ENCODE peak calls at places on chromosomes 1 and 21, in four cellular contexts. Y is GM23338, J is SK-N-SH, Z is PC-3. T is an unnamed sample.

GRCh38 chr1:8733463-8733862 is 84.0 kb downstream of the RERE start:
- DNase-seq in Y (peak; percentile 57), J (no peak), Z (peak; percentile 83), T (no peak)

GRCh38 chr1:100927276-100927675 is 31.4 kb downstream of the SLC30A7 start:
- DNase-seq in Y (no peak), J (no peak), Z (no peak), T (no peak)

GRCh38 chr1:23809751-23810171 is 9.2 kb upstream of the GALE start:
- DNase-seq in Y (peak; percentile 89), J (peak; percentile 74), Z (peak; percentile 78), T (peak; percentile 82)

GRCh38 chr1:22976461-22977243 is 4.0 kb upstream of the LACTBL1 start:
- DNase-seq in Y (peak; percentile 94), J (peak; percentile 82), Z (peak; percentile 89), T (peak; percentile 84)

GRCh38 chr1:222387020-222387816 is 160.7 kb downstream of the HHIPL2 start:
- DNase-seq in Y (peak; percentile 77), J (peak; percentile 3), Z (peak; percentile 42), T (peak; percentile 74)

GRCh38 chr1:199932462-199932861 is 95.0 kb upstream of the NR5A2 start:
- DNase-seq in Y (no peak), J (no peak), Z (peak; percentile 35), T (no peak)

GRCh38 chr21:41817877-41818855 is 51.3 kb upstream of the RIPK4 start:
- DNase-seq in Y (no peak), J (no peak), Z (no peak), T (no peak)

GRCh38 chr1:12087797-12088314 is 24.8 kb downstream of the TNFRSF8 start:
- DNase-seq in Y (no peak), J (no peak), Z (no peak), T (no peak)

GRCh38 chr21:34129039-34129891 is 55.9 kb downstream of the MRPS6 start:
- DNase-seq in Y (peak; percentile 77), J (peak; percentile 49), Z (peak; percentile 14), T (peak; percentile 58)

GRCh38 chr1:10192263-10192662 is 18.1 kb upstream of the KIF1B start:
- DNase-seq in Y (no peak), J (no peak), Z (no peak), T (no peak)

GRCh38 chr1:6756455-6756854 is 28.8 kb upstream of the CAMTA1 start:
- DNase-seq in Y (no peak), J (no peak), Z (no peak), T (no peak)

GRCh38 chr1:44855742-44856141 is 12.7 kb upstream of the PTCH2 start:
- DNase-seq in Y (no peak), J (no peak), Z (no peak), T (no peak)

GRCh38 chr1:92411511-92411910 is 75.2 kb downstream of the GFI1 start:
- DNase-seq in Y (no peak), J (no peak), Z (peak; percentile 58), T (no peak)

GRCh38 chr1:28087614-28088167 is 719 bp downstream of the EYA3 start:
- DNase-seq in Y (peak; percentile 70), J (peak; percentile 28), Z (no peak), T (no peak)

GRCh38 chr1:109341944-109342925 is 35.4 kb upstream of the MYBPHL start:
- DNase-seq in Y (no peak), J (no peak), Z (no peak), T (no peak)

GRCh38 chr1:159197767-159198557 is 6.7 kb upstream of the ACKR1 start:
- DNase-seq in Y (peak; percentile 92), J (peak; percentile 80), Z (peak; percentile 88), T (peak; percentile 78)

GRCh38 chr1:228734881-228735801 is at the start of gene RHOU:
- DNase-seq in Y (peak; percentile 67), J (peak; percentile 95), Z (peak; percentile 34), T (peak; percentile 61)

GRCh38 chr1:9239622-9240401 is 5.2 kb downstream of the H6PD start:
- DNase-seq in Y (no peak), J (no peak), Z (no peak), T (no peak)

GRCh38 chr1:201409440-201409839 is 10.3 kb upstream of the LAD1 start:
- DNase-seq in Y (no peak), J (no peak), Z (no peak), T (no peak)

GRCh38 chr1:93148001-93148400 is 32.2 kb downstream of the TMED5 start:
- DNase-seq in Y (no peak), J (no peak), Z (no peak), T (no peak)

GRCh38 chr1:232142403-232143314 is 487.3 kb downstream of the SIPA1L2 start:
- DNase-seq in Y (peak; percentile 56), J (peak; percentile 6), Z (peak; percentile 71), T (no peak)

GRCh38 chr1:206705187-206705586 is 20.5 kb downstream of the MAPKAPK2 start:
- DNase-seq in Y (peak; percentile 30), J (no peak), Z (no peak), T (no peak)

DNA sequence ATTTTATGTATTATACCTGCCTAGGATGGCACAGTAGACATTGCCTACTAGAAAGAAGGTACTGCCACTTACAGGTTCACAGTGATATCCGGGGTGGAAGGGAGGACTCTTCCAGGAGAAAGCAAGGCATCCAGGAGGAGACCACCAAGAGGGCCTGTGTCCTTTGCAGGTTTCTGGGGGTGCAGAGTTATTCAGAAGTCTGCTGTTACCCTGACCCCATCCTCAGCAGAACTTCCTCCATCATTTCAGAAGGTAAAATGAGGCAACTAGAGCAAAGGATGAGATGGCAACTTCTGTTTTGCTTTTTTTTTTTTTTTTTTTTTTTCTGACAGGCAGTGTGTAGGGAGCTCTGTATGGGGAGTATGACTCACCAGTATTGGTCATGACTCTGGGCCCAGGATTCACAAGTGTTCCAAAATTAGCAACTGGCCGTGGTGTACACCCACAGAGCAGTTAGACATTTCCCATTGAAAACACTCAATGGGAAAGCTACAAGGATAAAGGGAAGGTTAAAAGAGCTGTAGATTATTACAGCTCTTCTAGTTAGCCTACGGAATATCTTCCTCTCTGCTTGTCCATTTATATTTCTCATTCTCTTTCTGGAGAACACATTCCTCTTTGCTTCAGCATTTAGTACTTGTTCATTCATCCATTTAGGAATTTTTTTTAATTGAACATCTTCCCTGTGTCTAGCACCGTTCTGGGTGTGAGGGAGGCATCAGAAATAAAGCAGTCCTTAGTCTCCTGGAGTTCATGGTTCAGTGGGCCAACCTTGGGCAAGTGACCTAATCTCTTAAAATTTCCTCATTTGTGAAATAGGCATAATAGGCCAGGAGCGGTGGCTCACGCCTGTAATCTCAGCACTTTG is 50.5 kb upstream of the PPP2R5A start:
- DNase-seq in Y (no peak), J (peak; percentile 12), Z (peak; percentile 91), T (no peak)
- H2AFZ ChIP-seq in Y (no peak overlapping the region), J (peak overlapping the region; percentile 82), Z (peak overlapping the region; percentile 64), T (no peak overlapping the region)

GRCh38 chr1:14909273-14909672 is 244.3 kb upstream of the TMEM51 start:
- DNase-seq in Y (no peak), J (no peak), Z (no peak), T (no peak)

GRCh38 chr1:14912831-14913230 is 240.7 kb upstream of the TMEM51 start:
- DNase-seq in Y (no peak), J (no peak), Z (no peak), T (no peak)

GRCh38 chr1:14909920-14910466 is 243.6 kb upstream of the TMEM51 start:
- DNase-seq in Y (peak; percentile 36), J (no peak), Z (no peak), T (no peak)

GRCh38 chr1:14913475-14914155 is 239.9 kb upstream of the TMEM51 start:
- DNase-seq in Y (no peak), J (no peak), Z (no peak), T (no peak)

DNA sequence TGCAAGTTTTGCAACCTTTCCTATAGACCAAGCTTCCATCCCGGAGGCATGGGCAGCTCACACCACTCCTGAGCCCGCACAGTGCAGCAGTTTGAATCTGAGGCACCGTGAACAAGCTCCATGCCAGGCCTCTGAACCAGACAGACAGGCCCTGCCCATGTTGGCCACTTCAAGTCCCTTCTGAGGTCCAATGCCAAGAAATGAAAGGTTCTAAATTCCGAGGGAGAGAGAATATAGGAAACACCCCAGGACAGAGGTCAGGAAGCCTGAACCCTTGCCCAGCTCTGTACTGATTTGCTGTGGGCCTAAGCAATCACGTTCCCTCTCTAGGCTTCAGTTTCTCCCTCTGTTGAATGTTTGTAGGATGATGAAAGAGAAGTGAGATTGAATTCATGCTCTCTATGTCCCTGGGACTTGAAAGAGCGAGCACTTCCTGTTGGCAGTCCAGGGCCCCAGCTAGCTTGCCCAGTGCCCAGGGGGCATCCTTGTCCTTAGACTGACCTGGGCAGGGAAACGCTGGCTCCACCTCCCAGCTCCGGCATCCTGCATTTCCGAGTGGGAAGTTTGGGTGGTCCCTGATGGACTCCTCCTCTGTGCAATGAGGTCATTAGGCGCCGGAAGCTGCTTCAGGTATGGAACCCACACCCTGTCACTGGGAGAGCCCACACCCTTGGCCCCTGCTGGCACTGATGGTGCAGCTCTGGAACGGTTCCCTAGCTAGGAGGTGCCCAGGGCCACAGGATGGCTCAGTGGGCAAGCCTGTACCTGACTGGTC is 242.4 kb upstream of the TMEM51 start:
- DNase-seq in Y (no peak), J (no peak), Z (no peak), T (no peak)
- H2AFZ ChIP-seq in Y (no peak overlapping the region), J (no peak overlapping the region), Z (no peak overlapping the region), T (no peak overlapping the region)

GRCh38 chr1:16903054-16903453 is 7.3 kb downstream of the RNU1-2 start:
- DNase-seq in Y (no peak), J (no peak), Z (peak; percentile 25), T (peak; percentile 33)
- H2AFZ ChIP-seq in Y (peak overlapping the region; percentile 3), J (peak overlapping the region; percentile 87), Z (peak overlapping the region; percentile 48), T (no peak overlapping the region)

GRCh38 chr1:85612704-85613361 is 32.3 kb downstream of the CCN1 start:
- DNase-seq in Y (peak; percentile 52), J (no peak), Z (peak; percentile 72), T (peak; percentile 47)
- H2AFZ ChIP-seq in Y (no peak overlapping the region), J (peak overlapping the region; percentile 34), Z (peak overlapping the region; percentile 5), T (no peak overlapping the region)

DNA sequence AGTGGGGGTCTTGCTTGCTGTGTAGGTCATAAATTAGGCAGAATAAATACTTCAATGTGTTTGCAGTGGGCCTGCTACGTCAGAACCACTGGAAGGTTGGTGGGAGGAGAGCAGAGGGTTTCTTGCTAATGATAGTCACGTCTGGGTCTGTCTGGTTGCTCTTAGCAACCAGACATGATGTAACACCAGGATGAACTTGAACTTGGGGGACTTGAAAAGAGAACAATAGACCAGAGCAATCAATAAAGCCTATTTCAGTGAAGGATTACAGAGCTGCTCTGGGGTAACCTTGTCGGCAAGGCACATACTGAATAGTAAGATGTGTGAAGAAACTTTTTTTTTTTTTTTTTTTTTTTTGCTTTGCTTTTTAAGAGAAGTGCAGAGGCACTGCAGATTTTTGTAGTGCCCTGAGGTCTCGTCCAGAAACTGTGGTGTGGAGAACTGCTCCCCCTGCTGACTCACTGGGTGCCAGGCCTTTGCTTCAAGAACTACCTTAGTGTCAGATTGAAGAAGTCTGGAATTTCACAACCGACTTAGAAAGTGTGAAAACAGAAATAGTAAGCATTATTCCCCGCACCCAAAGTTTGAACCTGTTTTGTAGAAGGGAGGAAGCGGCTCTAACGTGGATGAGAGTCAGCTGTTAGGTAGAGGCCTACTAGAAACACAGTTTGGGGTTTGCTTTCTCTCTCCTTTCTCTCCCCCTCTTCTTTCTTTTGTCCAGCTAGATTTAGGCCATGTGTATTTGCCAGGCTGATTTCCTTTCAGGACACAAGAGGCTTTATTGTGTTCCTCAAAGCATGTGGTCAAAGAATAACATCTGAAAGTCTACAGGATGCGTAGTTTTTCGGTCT is 271.6 kb downstream of the TM2D1 start:
- DNase-seq in Y (peak; percentile 89), J (peak; percentile 75), Z (peak; percentile 83), T (peak; percentile 84)
- H2AFZ ChIP-seq in Y (no peak overlapping the region), J (peak overlapping the region; percentile 79), Z (peak overlapping the region; percentile 63), T (no peak overlapping the region)

T was measured in H9.